ENCODE peak calls at places on chromosomes 2 and 18, in four cellular contexts. I, Y, N and J are unnamed samples.

GRCh38 chr2:25201265-25201664 is 32.9 kb upstream of the POMC start:
- DNase-seq in I (no peak), Y (peak), N (no peak), J (peak)

GRCh38 chr18:61414116-61414515 is 80.9 kb downstream of the CDH20 start:
- DNase-seq in I (no peak), Y (no peak), N (no peak), J (no peak)

GRCh38 chr2:16308816-16309215 is 356.8 kb downstream of the CYRIA start:
- DNase-seq in I (no peak), Y (no peak), N (no peak), J (no peak)

GRCh38 chr2:126656311-126657145 is 570 bp downstream of the GYPC start:
- DNase-seq in I (no peak), Y (peak), N (no peak), J (peak)

GRCh38 chr2:128661289-128661688 is 342.6 kb upstream of the HS6ST1 start:
- DNase-seq in I (no peak), Y (no peak), N (no peak), J (no peak)

GRCh38 chr2:207565736-207566135 is 36.0 kb downstream of the CREB1 start:
- DNase-seq in I (no peak), Y (no peak), N (no peak), J (no peak)

GRCh38 chr2:314561-315336 is 26.9 kb upstream of the ALKAL2 start:
- DNase-seq in I (no peak), Y (no peak), N (no peak), J (no peak)

GRCh38 chr18:59011786-59012185 is 127.9 kb upstream of the SEC11C start:
- DNase-seq in I (no peak), Y (no peak), N (no peak), J (no peak)

GRCh38 chr2:157441072-157441454 is 2.8 kb downstream of the CYTIP start:
- DNase-seq in I (no peak), Y (no peak), N (no peak), J (no peak)

GRCh38 chr2:118764855-118765254 is 82.6 kb downstream of the EN1 start:
- DNase-seq in I (no peak), Y (no peak), N (no peak), J (no peak)

GRCh38 chr2:74457129-74457548 is 1.1 kb upstream of the WBP1 start:
- DNase-seq in I (no peak), Y (no peak), N (no peak), J (no peak)

GRCh38 chr2:237309416-237309815 is 104.5 kb downstream of the COL6A3 start:
- DNase-seq in I (no peak), Y (no peak), N (no peak), J (no peak)

GRCh38 chr2:8461341-8461740 is 220.5 kb upstream of the ID2 start:
- DNase-seq in I (no peak), Y (no peak), N (no peak), J (no peak)

GRCh38 chr2:58601017-58601416 is 359.9 kb upstream of the FANCL start:
- DNase-seq in I (no peak), Y (no peak), N (no peak), J (no peak)

GRCh38 chr18:57925706-57926105 is 118.3 kb upstream of the NEDD4L start:
- DNase-seq in I (no peak), Y (no peak), N (no peak), J (no peak)

GRCh38 chr2:46306320-46306719 is 9.1 kb downstream of the EPAS1 start:
- DNase-seq in I (no peak), Y (no peak), N (no peak), J (no peak)

GRCh38 chr2:41698787-41699422 is 348.9 kb upstream of the PKDCC start:
- DNase-seq in I (peak), Y (peak), N (peak), J (peak)

GRCh38 chr18:10168477-10168876 is 254.7 kb downstream of the VAPA start:
- DNase-seq in I (peak), Y (no peak), N (no peak), J (no peak)

GRCh38 chr18:43482600-43482999 is 205.3 kb upstream of the SYT4 start:
- DNase-seq in I (no peak), Y (no peak), N (no peak), J (peak)

GRCh38 chr2:11377915-11378649 is 33.6 kb upstream of the ROCK2 start:
- DNase-seq in I (no peak), Y (no peak), N (no peak), J (no peak)

GRCh38 chr2:214389334-214389733 is 21.5 kb upstream of the VWC2L start:
- DNase-seq in I (no peak), Y (no peak), N (no peak), J (no peak)

GRCh38 chr2:33788044-33788443 is 188.9 kb upstream of the FAM98A start:
- DNase-seq in I (no peak), Y (no peak), N (no peak), J (no peak)

GRCh38 chr2:104945866-104946265 is 92.0 kb downstream of the POU3F3 start:
- DNase-seq in I (no peak), Y (no peak), N (no peak), J (no peak)

GRCh38 chr18:45793295-45793965 is 32.0 kb upstream of the SIGLEC15 start:
- DNase-seq in I (no peak), Y (no peak), N (no peak), J (no peak)

GRCh38 chr18:60975419-60975818 is 357.8 kb upstream of the CDH20 start:
- DNase-seq in I (no peak), Y (no peak), N (no peak), J (no peak)

GRCh38 chr2:23285076-23285795 is 99.7 kb upstream of the KLHL29 start:
- DNase-seq in I (no peak), Y (no peak), N (no peak), J (no peak)

GRCh38 chr2:58928942-58929341 is 687.8 kb upstream of the FANCL start:
- DNase-seq in I (no peak), Y (no peak), N (no peak), J (no peak)

GRCh38 chr2:75596784-75597183 is 36.0 kb upstream of the EVA1A start:
- DNase-seq in I (no peak), Y (no peak), N (no peak), J (no peak)

GRCh38 chr2:44715671-44716077 is 225.8 kb upstream of the SIX3 start:
- DNase-seq in I (peak), Y (no peak), N (peak), J (peak)

GRCh38 chr2:218405365-218406208 is 5.9 kb downstream of the CTDSP1 start:
- DNase-seq in I (peak), Y (no peak), N (no peak), J (peak)

GRCh38 chr2:218217366-218218309 is 649 bp downstream of the ARPC2 start:
- DNase-seq in I (peak), Y (no peak), N (no peak), J (peak)

GRCh38 chr18:25921677-25922421 is 168.6 kb downstream of the SS18 start:
- DNase-seq in I (peak), Y (peak), N (peak), J (peak)

GRCh38 chr2:232113821-232114220 is 152.3 kb downstream of the DIS3L2 start:
- DNase-seq in I (no peak), Y (no peak), N (no peak), J (no peak)

GRCh38 chr2:5664197-5664728 is 27.9 kb upstream of the SOX11 start:
- DNase-seq in I (no peak), Y (no peak), N (no peak), J (no peak)

GRCh38 chr2:221999702-222000101 is 299.1 kb downstream of the PAX3 start:
- DNase-seq in I (no peak), Y (no peak), N (no peak), J (no peak)

GRCh38 chr18:32362484-32362883 is 108.2 kb downstream of the GAREM1 start:
- DNase-seq in I (no peak), Y (no peak), N (no peak), J (no peak)

GRCh38 chr18:32360682-32361345 is 109.9 kb downstream of the GAREM1 start:
- DNase-seq in I (no peak), Y (no peak), N (no peak), J (no peak)

GRCh38 chr18:32358075-32358474 is 112.6 kb downstream of the GAREM1 start:
- DNase-seq in I (no peak), Y (no peak), N (no peak), J (peak)

GRCh38 chr18:32355896-32356295 is 114.8 kb downstream of the GAREM1 start:
- DNase-seq in I (no peak), Y (no peak), N (no peak), J (no peak)

GRCh38 chr18:32358529-32358928 is 112.2 kb downstream of the GAREM1 start:
- DNase-seq in I (no peak), Y (no peak), N (no peak), J (no peak)
- TF ChIP-seq TEAD4 in I (no peak), Y (no peak), N (no peak), J (no peak)

GRCh38 chr2:236169741-236170654 is 1.8 kb upstream of the GBX2 start:
- DNase-seq in I (peak), Y (no peak), N (no peak), J (peak)
- TF ChIP-seq TEAD4 in I (no peak), Y (no peak), N (no peak), J (no peak)

DNA sequence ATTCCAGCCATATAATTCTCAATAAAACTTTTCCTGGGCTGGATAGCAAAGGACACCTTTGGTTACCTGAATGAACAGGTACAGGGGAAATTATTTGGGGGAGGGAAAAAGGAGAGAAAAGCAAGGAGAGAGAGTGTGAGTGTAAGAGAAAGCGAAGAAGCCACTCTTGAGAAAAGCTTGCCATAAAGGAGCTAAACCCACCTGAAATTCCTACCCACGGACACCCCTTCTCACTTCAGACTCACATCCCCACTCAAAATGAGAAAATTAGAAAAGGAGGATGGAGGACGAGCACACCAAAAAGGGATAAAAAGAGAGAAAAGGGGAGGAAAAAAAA is 354 bp downstream of the ZEB2 start:
- DNase-seq in I (no peak), Y (no peak), N (no peak), J (no peak)
- TF ChIP-seq TEAD4 in I (no peak), Y (no peak), N (no peak), J (no peak)

GRCh38 chr2:230520875-230521155 is 104.8 kb downstream of the SP100 start:
- DNase-seq in I (no peak), Y (no peak), N (no peak), J (no peak)
- TF ChIP-seq TEAD4 in I (no peak), Y (no peak), N (no peak), J (no peak)

GRCh38 chr2:12717988-12718661 is 1.4 kb downstream of the TRIB2 start:
- DNase-seq in I (peak), Y (no peak), N (no peak), J (no peak)

GRCh38 chr2:12719400-12720104 is 2.8 kb downstream of the TRIB2 start:
- DNase-seq in I (no peak), Y (no peak), N (no peak), J (no peak)

GRCh38 chr2:12717191-12717987 is 653 bp downstream of the TRIB2 start:
- DNase-seq in I (peak), Y (peak), N (no peak), J (peak)

GRCh38 chr2:12720181-12720580 is 3.4 kb downstream of the TRIB2 start:
- DNase-seq in I (no peak), Y (no peak), N (no peak), J (no peak)

DNA sequence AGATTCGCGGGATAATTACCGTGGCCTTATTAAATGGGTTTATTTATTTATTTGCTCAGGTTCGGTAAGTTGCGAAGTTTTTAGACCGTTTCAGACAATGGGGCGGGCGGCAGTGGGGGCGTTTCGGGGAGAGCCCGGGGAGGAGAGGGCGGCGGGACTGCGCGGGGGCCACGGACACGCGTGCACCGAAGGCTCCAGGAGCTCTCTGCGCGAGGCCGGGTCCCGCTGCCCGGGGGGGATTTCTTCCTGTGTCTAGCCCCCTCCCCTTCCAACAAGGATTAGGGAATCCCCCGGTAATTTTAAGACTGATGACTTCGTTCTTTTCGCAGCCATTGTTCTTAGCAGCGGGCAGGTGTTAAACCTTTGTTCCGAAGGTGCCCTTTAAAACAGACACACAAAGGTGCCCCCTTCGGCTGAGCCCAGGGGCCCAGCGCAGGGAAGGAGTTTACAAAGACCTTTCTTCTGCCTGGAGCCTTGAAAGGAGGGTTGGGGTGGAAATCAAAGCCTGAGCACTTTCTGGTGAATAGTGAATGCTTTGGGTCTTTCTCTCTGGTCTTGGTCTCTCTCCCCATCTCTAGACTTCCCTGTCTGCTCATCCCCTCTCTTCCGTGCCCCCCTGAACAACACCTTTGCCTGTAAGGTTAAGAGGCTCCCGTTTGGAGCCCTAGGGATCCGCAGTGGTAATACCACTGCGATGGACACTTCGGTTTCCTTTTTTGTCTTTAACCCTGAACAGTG is 2.1 kb downstream of the TRIB2 start:
- DNase-seq in I (peak), Y (peak), N (no peak), J (no peak)
- TF ChIP-seq TEAD4 in I (no peak), Y (no peak), N (no peak), J (no peak)

GRCh38 chr2:200308001-200308400 is 1.5 kb downstream of the SPATS2L start:
- DNase-seq in I (no peak), Y (no peak), N (no peak), J (no peak)
- TF ChIP-seq TEAD4 in I (no peak), Y (no peak), N (no peak), J (no peak)

GRCh38 chr2:54525321-54525720 is 69.2 kb downstream of the SPTBN1 start:
- DNase-seq in I (no peak), Y (no peak), N (no peak), J (no peak)

GRCh38 chr2:54523336-54523959 is 67.3 kb downstream of the SPTBN1 start:
- DNase-seq in I (no peak), Y (no peak), N (no peak), J (no peak)

GRCh38 chr2:54524236-54524991 is 68.3 kb downstream of the SPTBN1 start:
- DNase-seq in I (no peak), Y (no peak), N (no peak), J (no peak)

GRCh38 chr2:54528311-54528945 is 72.3 kb downstream of the SPTBN1 start:
- DNase-seq in I (no peak), Y (no peak), N (no peak), J (no peak)

DNA sequence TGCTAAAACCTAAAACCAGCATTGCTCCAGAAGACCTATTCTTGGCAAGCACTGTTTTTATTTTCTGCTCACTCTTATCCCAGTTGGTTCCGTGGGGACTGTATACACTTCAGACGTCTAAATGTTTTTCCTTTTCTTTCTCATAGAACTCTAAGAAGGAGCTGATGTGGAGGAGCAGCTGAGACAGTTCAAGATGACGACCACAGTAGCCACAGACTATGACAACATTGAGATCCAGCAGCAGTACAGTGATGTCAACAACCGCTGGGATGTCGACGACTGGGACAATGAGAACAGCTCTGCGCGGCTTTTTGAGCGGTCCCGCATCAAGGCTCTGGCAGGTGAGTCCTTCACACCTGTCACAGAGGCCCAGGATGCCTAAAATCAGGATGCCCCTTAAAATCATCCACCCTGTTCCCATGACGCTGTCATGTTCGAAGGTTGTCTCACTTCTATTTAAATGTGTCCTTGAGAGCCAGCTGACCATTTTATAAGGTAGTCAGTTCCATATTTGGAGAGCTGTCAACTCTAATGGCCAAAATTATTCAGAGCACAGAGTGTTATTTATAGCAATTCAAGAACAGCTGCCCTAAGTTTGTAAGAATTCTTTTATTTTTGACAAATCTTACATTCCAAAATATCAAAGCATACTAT is 70.2 kb downstream of the SPTBN1 start:
- DNase-seq in I (no peak), Y (no peak), N (no peak), J (no peak)
- TF ChIP-seq TEAD4 in I (no peak), Y (no peak), N (no peak), J (no peak)

DNA sequence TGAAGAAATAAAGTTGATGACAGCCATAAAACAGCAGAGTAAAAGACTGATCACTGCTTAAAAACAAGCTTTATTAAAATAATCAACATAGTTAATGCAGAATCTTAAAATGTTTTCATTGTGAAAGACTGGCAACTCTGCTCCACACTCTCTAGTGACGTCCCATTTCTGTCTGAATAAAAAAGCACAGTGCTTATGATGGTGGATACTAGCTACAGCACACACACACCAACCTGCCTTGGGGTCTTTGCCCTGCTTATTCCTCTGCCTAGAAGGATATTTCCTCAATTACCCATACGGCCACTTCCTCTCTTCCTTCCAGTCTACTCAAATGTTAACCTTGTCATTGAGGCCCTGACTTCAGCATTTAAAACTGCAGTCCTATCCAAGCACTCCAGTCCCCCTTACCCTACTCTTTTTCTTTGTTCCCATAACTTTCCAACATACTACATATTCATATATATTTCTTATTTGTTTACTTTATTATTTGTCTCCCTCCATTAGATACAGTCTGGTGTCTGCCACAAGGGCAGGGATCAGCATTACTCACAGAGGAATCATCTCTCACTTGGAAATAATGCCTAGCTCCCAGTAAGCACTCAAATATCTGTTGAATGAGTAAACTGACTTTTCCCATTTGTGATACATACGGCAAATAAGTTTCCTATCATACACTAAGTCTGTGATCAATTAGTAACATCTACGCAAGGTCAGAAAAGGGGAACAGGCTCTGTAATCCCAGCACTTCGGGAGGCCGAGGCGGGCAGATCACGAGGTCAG is 18.9 kb downstream of the C1D start:
- DNase-seq in I (no peak), Y (no peak), N (no peak), J (no peak)
- TF ChIP-seq TEAD4 in I (peak), Y (no peak), N (no peak), J (no peak)

GRCh38 chr18:74334242-74334893 is 18.7 kb downstream of the C18orf63 start:
- DNase-seq in I (no peak), Y (no peak), N (no peak), J (no peak)

GRCh38 chr18:74337912-74338309 is 22.3 kb downstream of the C18orf63 start:
- DNase-seq in I (no peak), Y (no peak), N (no peak), J (no peak)

GRCh38 chr18:74337155-74337911 is 21.7 kb downstream of the C18orf63 start:
- DNase-seq in I (no peak), Y (no peak), N (no peak), J (no peak)

GRCh38 chr18:74333091-74333490 is 17.5 kb downstream of the C18orf63 start:
- DNase-seq in I (no peak), Y (no peak), N (no peak), J (no peak)

GRCh38 chr18:74336656-74337055 is 21.0 kb downstream of the C18orf63 start:
- DNase-seq in I (no peak), Y (no peak), N (no peak), J (no peak)
- TF ChIP-seq TEAD4 in I (no peak), Y (no peak), N (no peak), J (no peak)

GRCh38 chr2:106961328-106961727 is 75.4 kb upstream of the ST6GAL2 start:
- DNase-seq in I (no peak), Y (no peak), N (no peak), J (no peak)
- TF ChIP-seq TEAD4 in I (no peak), Y (no peak), N (no peak), J (no peak)